ENCODE peak calls at places on chromosomes 6 and 20, in four cellular contexts. F, N, I and E are unnamed samples. For H3K4me1, the result is how much of the 10 kb centered on the place peaks cover.

GRCh38 chr6:25652007-25652515 is at the start of gene SCGN:
- DNase-seq in N (peak), I (peak), F (no peak), E (no peak)

GRCh38 chr6:43009124-43009523 is 4.6 kb downstream of the MEA1 start:
- DNase-seq in N (peak), I (no peak), F (no peak), E (no peak)

GRCh38 chr6:118467181-118467580 is 80.9 kb upstream of the PLN start:
- DNase-seq in N (no peak), I (no peak), F (no peak), E (no peak)

GRCh38 chr20:61887694-61888093 is 178.0 kb downstream of the TAF4 start:
- DNase-seq in I (no peak), N (no peak), F (peak), E (no peak)

GRCh38 chr6:35161776-35162607 is 20.9 kb upstream of the TCP11 start:
- DNase-seq in F (no peak), I (no peak), N (peak), E (no peak)

GRCh38 chr6:159727717-159728440 is 573 bp downstream of the WTAP start:
- DNase-seq in I (no peak), F (no peak), N (no peak), E (no peak)

GRCh38 chr6:157047951-157048350 is 270.8 kb downstream of the ARID1B start:
- DNase-seq in I (no peak), N (no peak), F (no peak), E (no peak)

GRCh38 chr6:43770417-43771209 is 602 bp downstream of the VEGFA start:
- DNase-seq in F (no peak), I (peak), N (peak), E (peak)

GRCh38 chr6:40506956-40507355 is 80.2 kb downstream of the LRFN2 start:
- DNase-seq in I (no peak), F (no peak), N (no peak), E (no peak)

GRCh38 chr20:53990768-53991472 is 79.5 kb downstream of the BCAS1 start:
- DNase-seq in N (no peak), F (no peak), I (no peak), E (no peak)

GRCh38 chr20:53993310-53993709 is 77.1 kb downstream of the BCAS1 start:
- DNase-seq in N (no peak), I (no peak), F (no peak), E (no peak)

GRCh38 chr20:53995949-53996348 is 74.4 kb downstream of the BCAS1 start:
- DNase-seq in F (no peak), N (no peak), I (no peak), E (no peak)

GRCh38 chr20:53996584-53997486 is 73.6 kb downstream of the BCAS1 start:
- DNase-seq in F (no peak), I (no peak), N (no peak), E (no peak)

DNA sequence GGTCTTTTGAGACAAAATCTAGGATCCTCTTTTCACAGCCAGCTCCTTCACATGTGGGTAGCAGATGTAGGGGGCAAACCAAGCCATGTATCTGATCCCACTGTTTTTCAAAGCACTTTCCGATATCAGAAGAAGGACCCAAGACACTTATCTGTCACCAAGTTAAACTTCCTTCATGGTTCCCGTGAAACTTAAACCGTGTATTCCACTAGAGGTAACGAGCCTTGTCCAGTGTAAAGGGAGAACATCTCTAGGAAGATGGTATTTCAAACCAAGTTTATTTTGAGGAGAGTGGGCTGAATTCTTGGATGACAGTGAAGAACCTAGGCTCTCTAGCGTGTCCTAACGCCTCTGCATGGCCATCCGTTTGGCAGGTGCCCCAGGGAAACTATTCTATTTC is 76.3 kb downstream of the BCAS1 start:
- DNase-seq in I (no peak), F (no peak), N (no peak), E (no peak)
- H3K4me1 ChIP-seq in I (under half), F (under half), N (under half), E (under half)

GRCh38 chr6:150635906-150636514 is 36.3 kb downstream of the PLEKHG1 start:
- DNase-seq in I (no peak), N (no peak), F (no peak), E (no peak)
- H3K4me1 ChIP-seq in I (under half), N (half or more), F (under half), E (under half)

GRCh38 chr6:167578371-167578901 is 248.3 kb upstream of the AFDN start:
- DNase-seq in F (no peak), I (no peak), N (no peak), E (no peak)

GRCh38 chr6:167575201-167575696 is 250.4 kb downstream of the TTLL2 start:
- DNase-seq in N (no peak), F (no peak), I (no peak), E (no peak)

GRCh38 chr6:167577891-167578361 is 248.8 kb upstream of the AFDN start:
- DNase-seq in I (no peak), F (no peak), N (no peak), E (no peak)

GRCh38 chr6:167576050-167576741 is 250.5 kb upstream of the AFDN start:
- DNase-seq in I (no peak), F (no peak), N (no peak), E (no peak)

GRCh38 chr6:167576798-167577528 is 249.7 kb upstream of the AFDN start:
- DNase-seq in I (no peak), N (no peak), F (no peak), E (no peak)
- H3K4me1 ChIP-seq in I (under half), N (under half), F (under half), E (under half)

GRCh38 chr6:108873251-108873650 is 25.0 kb downstream of the ARMC2 start:
- DNase-seq in F (no peak), I (no peak), N (no peak), E (no peak)

GRCh38 chr6:108873971-108874370 is 25.7 kb downstream of the ARMC2 start:
- DNase-seq in F (no peak), I (no peak), N (no peak), E (no peak)

GRCh38 chr6:108875161-108875555 is 26.9 kb downstream of the ARMC2 start:
- DNase-seq in F (no peak), I (no peak), N (no peak), E (no peak)

GRCh38 chr6:108872001-108872974 is 24.1 kb downstream of the ARMC2 start:
- DNase-seq in N (no peak), F (peak), I (no peak), E (no peak)

DNA sequence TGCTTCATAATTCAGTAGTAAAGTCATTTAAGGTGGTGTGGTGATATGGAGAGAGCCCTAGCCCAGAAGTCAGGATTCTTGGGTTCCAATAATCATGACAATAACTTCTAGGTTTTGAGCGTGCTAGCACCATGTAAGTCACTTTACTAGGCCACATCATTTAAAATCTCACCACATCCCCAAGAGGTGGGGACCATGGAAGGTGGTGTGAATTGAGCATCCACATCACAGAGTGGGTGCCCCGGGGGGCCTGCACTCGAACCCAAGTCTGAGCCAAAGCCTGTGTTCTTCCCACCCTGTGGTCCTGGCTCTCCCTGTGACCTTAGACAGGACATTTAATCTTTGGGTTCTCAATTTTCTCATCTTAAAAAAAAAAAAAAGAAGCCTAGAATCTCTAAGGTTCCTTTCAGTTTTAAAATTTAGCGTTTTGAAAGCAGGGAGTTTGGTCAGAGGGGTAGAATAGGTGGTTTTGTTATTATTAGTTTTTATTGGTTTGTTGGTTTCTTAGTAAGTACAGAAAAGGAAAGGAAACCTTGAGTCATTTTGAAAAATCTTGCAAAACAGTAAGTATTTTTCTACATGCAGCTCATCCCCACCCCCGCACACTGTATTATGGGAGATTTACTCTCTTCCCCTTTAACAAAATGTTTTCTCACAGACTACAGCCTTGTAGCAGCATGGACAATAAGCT is 26.4 kb downstream of the ARMC2 start:
- DNase-seq in F (peak), I (no peak), N (no peak), E (peak)
- H3K4me1 ChIP-seq in F (under half), I (under half), N (half or more), E (under half)

GRCh38 chr6:69668916-69669315 is 127.9 kb downstream of the LMBRD1 start:
- DNase-seq in I (no peak), F (no peak), N (no peak), E (no peak)
- H3K4me1 ChIP-seq in I (under half), F (under half), N (under half), E (under half)

DNA sequence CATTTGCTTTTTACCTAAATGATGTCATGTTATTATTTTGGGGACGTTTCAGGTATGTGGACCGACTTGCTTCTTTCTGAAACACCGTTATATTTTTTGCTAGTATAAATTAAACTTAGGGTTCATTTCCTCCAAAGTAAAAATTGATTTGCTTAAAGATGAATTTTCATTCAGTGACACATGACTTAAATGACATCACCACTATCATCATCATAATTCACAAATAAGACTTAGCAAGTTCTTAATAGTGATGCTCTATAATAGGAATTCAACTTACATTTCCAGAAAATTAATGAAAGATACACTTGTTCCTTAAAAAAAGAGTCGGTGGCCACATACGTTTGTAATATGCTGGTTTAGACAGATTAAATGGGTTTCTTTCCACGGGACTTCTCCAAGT is 9.3 kb downstream of the IRF4 start:
- DNase-seq in F (no peak), N (no peak), I (no peak), E (no peak)
- H3K4me1 ChIP-seq in F (under half), N (under half), I (under half), E (under half)

GRCh38 chr20:51426879-51427624 is 115.5 kb downstream of the NFATC2 start:
- DNase-seq in N (no peak), I (no peak), F (no peak), E (no peak)

GRCh38 chr20:51423810-51424209 is 118.7 kb downstream of the NFATC2 start:
- DNase-seq in N (no peak), F (no peak), I (no peak), E (no peak)

GRCh38 chr20:51427625-51428291 is 114.8 kb downstream of the NFATC2 start:
- DNase-seq in N (no peak), I (no peak), F (no peak), E (no peak)

GRCh38 chr20:51424270-51425041 is 118.1 kb downstream of the NFATC2 start:
- DNase-seq in F (no peak), N (no peak), I (no peak), E (no peak)

GRCh38 chr20:51425347-51426106 is 117.0 kb downstream of the NFATC2 start:
- DNase-seq in F (peak), I (no peak), N (no peak), E (no peak)
- H3K4me1 ChIP-seq in F (half or more), I (under half), N (under half), E (under half)